ENCODE peak calls at places on chromosomes 2 and 18, in seven cellular contexts. One of them, this sample, is unnamed.

GRCh38 chr2:46042207-46042637 is 255.0 kb upstream of the EPAS1 start:
- DNase-seq in cardiac muscle cell: no peak
- DNase-seq in A549: peak; percentile 43
- DNase-seq in GM23248: no peak
- DNase-seq in GM23338: peak; percentile 23
- DNase-seq in fibroblast of lung: no peak
- DNase-seq in gastrocnemius medialis: no peak
- DNase-seq in this sample: no peak

GRCh38 chr2:226411727-226412360 is 387.8 kb downstream of the IRS1 start:
- DNase-seq in cardiac muscle cell: no peak
- DNase-seq in A549: peak; percentile 93
- DNase-seq in GM23248: peak; percentile 42
- DNase-seq in GM23338: no peak
- DNase-seq in fibroblast of lung: peak; percentile 24
- DNase-seq in gastrocnemius medialis: no peak
- DNase-seq in this sample: no peak

GRCh38 chr2:45734952-45735351 is 83.5 kb downstream of the PRKCE start:
- DNase-seq in cardiac muscle cell: no peak
- DNase-seq in A549: no peak
- DNase-seq in GM23248: peak; percentile 23
- DNase-seq in GM23338: no peak
- DNase-seq in fibroblast of lung: no peak
- DNase-seq in gastrocnemius medialis: no peak
- DNase-seq in this sample: no peak

GRCh38 chr18:24426398-24427294 is at the start of gene IMPACT:
- DNase-seq in cardiac muscle cell: peak; percentile 92
- DNase-seq in A549: peak; percentile 82
- DNase-seq in GM23248: peak; percentile 91
- DNase-seq in GM23338: peak; percentile 97
- DNase-seq in fibroblast of lung: peak; percentile 80
- DNase-seq in gastrocnemius medialis: peak; percentile 64
- DNase-seq in this sample: peak; percentile 86

GRCh38 chr2:73249636-73250035 is 15.5 kb downstream of the CCT7 start:
- DNase-seq in cardiac muscle cell: no peak
- DNase-seq in A549: no peak
- DNase-seq in GM23248: no peak
- DNase-seq in GM23338: no peak
- DNase-seq in fibroblast of lung: no peak
- DNase-seq in gastrocnemius medialis: no peak
- DNase-seq in this sample: no peak

GRCh38 chr2:74849228-74849892 is 15.4 kb downstream of the HK2 start:
- DNase-seq in cardiac muscle cell: peak; percentile 78
- DNase-seq in A549: no peak
- DNase-seq in GM23248: peak; percentile 19
- DNase-seq in GM23338: peak; percentile 77
- DNase-seq in fibroblast of lung: no peak
- DNase-seq in gastrocnemius medialis: peak; percentile 58
- DNase-seq in this sample: peak; percentile 39

GRCh38 chr2:77087987-77088414 is 434.2 kb downstream of the LRRTM4 start:
- DNase-seq in cardiac muscle cell: no peak
- DNase-seq in A549: no peak
- DNase-seq in GM23248: no peak
- DNase-seq in GM23338: peak; percentile 55
- DNase-seq in fibroblast of lung: no peak
- DNase-seq in gastrocnemius medialis: no peak
- DNase-seq in this sample: no peak

GRCh38 chr2:197286805-197287595 is 23.6 kb downstream of the ANKRD44 start:
- DNase-seq in cardiac muscle cell: peak; percentile 92
- DNase-seq in A549: peak; percentile 90
- DNase-seq in GM23248: peak; percentile 96
- DNase-seq in GM23338: no peak
- DNase-seq in fibroblast of lung: peak; percentile 92
- DNase-seq in gastrocnemius medialis: peak; percentile 23
- DNase-seq in this sample: peak; percentile 54

GRCh38 chr2:109013046-109013445 is 24.0 kb upstream of the EDAR start:
- DNase-seq in cardiac muscle cell: no peak
- DNase-seq in A549: no peak
- DNase-seq in GM23248: no peak
- DNase-seq in GM23338: no peak
- DNase-seq in fibroblast of lung: no peak
- DNase-seq in gastrocnemius medialis: no peak
- DNase-seq in this sample: no peak

GRCh38 chr18:61953161-61953560 is 60.4 kb upstream of the RNF152 start:
- DNase-seq in cardiac muscle cell: no peak
- DNase-seq in A549: no peak
- DNase-seq in GM23248: no peak
- DNase-seq in GM23338: no peak
- DNase-seq in fibroblast of lung: no peak
- DNase-seq in gastrocnemius medialis: no peak
- DNase-seq in this sample: no peak

GRCh38 chr2:17043173-17043572 is 377.5 kb upstream of the CYRIA start:
- DNase-seq in cardiac muscle cell: no peak
- DNase-seq in A549: no peak
- DNase-seq in GM23248: peak; percentile 59
- DNase-seq in GM23338: no peak
- DNase-seq in fibroblast of lung: peak; percentile 56
- DNase-seq in gastrocnemius medialis: no peak
- DNase-seq in this sample: no peak

GRCh38 chr18:36828157-36828629 is 609 bp downstream of the TPGS2 start:
- DNase-seq in cardiac muscle cell: peak; percentile 76
- DNase-seq in A549: peak; percentile 36
- DNase-seq in GM23248: peak; percentile 78
- DNase-seq in GM23338: peak; percentile 70
- DNase-seq in fibroblast of lung: peak; percentile 50
- DNase-seq in gastrocnemius medialis: peak; percentile 28
- DNase-seq in this sample: no peak

GRCh38 chr18:54679318-54680149 is 88.5 kb downstream of the DYNAP start:
- DNase-seq in cardiac muscle cell: peak; percentile 90
- DNase-seq in A549: peak; percentile 78
- DNase-seq in GM23248: peak; percentile 82
- DNase-seq in GM23338: peak; percentile 69
- DNase-seq in fibroblast of lung: peak; percentile 91
- DNase-seq in gastrocnemius medialis: no peak
- DNase-seq in this sample: no peak

GRCh38 chr18:51195602-51196115 is 1.8 kb downstream of the MEX3C start:
- DNase-seq in cardiac muscle cell: peak; percentile 45
- DNase-seq in A549: peak; percentile 54
- DNase-seq in GM23248: peak; percentile 64
- DNase-seq in GM23338: peak; percentile 94
- DNase-seq in fibroblast of lung: peak; percentile 41
- DNase-seq in gastrocnemius medialis: no peak
- DNase-seq in this sample: no peak

GRCh38 chr2:139825726-139826125 is 1045.5 kb upstream of the NXPH2 start:
- DNase-seq in cardiac muscle cell: no peak
- DNase-seq in A549: no peak
- DNase-seq in GM23248: no peak
- DNase-seq in GM23338: no peak
- DNase-seq in fibroblast of lung: no peak
- DNase-seq in gastrocnemius medialis: no peak
- DNase-seq in this sample: no peak

GRCh38 chr2:158923180-158923594 is 45.3 kb upstream of the TANC1 start:
- DNase-seq in cardiac muscle cell: peak; percentile 34
- DNase-seq in A549: no peak
- DNase-seq in GM23248: no peak
- DNase-seq in GM23338: peak; percentile 23
- DNase-seq in fibroblast of lung: no peak
- DNase-seq in gastrocnemius medialis: no peak
- DNase-seq in this sample: no peak

GRCh38 chr2:236170678-236171212 is 2.6 kb upstream of the GBX2 start:
- DNase-seq in cardiac muscle cell: no peak
- DNase-seq in A549: no peak
- DNase-seq in GM23248: no peak
- DNase-seq in GM23338: no peak
- DNase-seq in fibroblast of lung: no peak
- DNase-seq in gastrocnemius medialis: no peak
- DNase-seq in this sample: no peak

GRCh38 chr2:239387811-239388210 is 13.0 kb downstream of the HDAC4 start:
- DNase-seq in cardiac muscle cell: no peak
- DNase-seq in A549: no peak
- DNase-seq in GM23248: no peak
- DNase-seq in GM23338: no peak
- DNase-seq in fibroblast of lung: no peak
- DNase-seq in gastrocnemius medialis: no peak
- DNase-seq in this sample: peak; percentile 6

GRCh38 chr2:239388236-239389151 is 12.3 kb downstream of the HDAC4 start:
- DNase-seq in cardiac muscle cell: no peak
- DNase-seq in A549: no peak
- DNase-seq in GM23248: no peak
- DNase-seq in GM23338: no peak
- DNase-seq in fibroblast of lung: no peak
- DNase-seq in gastrocnemius medialis: no peak
- DNase-seq in this sample: no peak

GRCh38 chr2:239385096-239386000 is 15.5 kb downstream of the HDAC4 start:
- DNase-seq in cardiac muscle cell: no peak
- DNase-seq in A549: no peak
- DNase-seq in GM23248: no peak
- DNase-seq in GM23338: no peak
- DNase-seq in fibroblast of lung: no peak
- DNase-seq in gastrocnemius medialis: no peak
- DNase-seq in this sample: no peak

GRCh38 chr2:239386001-239386670 is 14.7 kb downstream of the HDAC4 start:
- DNase-seq in cardiac muscle cell: no peak
- DNase-seq in A549: no peak
- DNase-seq in GM23248: no peak
- DNase-seq in GM23338: no peak
- DNase-seq in fibroblast of lung: no peak
- DNase-seq in gastrocnemius medialis: no peak
- DNase-seq in this sample: no peak

DNA sequence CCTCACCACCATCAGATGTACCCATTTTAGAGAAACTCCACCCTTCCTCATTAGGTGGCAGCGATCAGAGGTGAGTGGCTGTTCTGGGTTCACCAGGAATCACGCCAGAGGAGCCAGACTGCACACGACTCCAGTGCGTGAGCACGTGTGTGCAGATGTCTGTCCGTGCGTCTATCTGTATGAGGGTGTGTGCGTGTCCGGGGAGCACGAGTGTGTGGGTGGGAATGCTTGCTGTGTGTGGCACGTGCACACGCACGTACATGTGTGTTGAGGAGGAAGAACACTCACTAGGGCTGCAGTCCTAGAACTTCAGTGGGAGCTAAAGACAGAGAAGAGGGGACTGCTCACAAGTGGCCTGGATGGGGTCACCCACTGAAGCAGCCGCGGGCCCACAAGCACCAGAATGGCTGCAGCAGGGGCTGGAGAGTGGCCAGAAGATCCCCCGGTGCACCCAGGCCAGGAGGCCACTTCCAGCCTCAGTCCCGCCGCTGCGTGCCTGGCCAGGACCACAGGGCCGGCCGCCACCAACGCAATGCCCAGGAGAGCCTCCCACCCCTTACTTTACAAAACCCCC is 13.9 kb downstream of the HDAC4 start:
- DNase-seq in cardiac muscle cell: no peak
- DNase-seq in A549: no peak
- DNase-seq in GM23248: no peak
- DNase-seq in GM23338: no peak
- DNase-seq in fibroblast of lung: no peak
- DNase-seq in gastrocnemius medialis: no peak
- DNase-seq in this sample: peak; percentile 23
- H3K4me1 ChIP-seq in cardiac muscle cell: peaks cover 11% of the 10 kb centered on the region
- H3K4me1 ChIP-seq in A549: no peaks in the 10 kb centered on the region
- H3K4me1 ChIP-seq in GM23248: no peaks in the 10 kb centered on the region
- H3K4me1 ChIP-seq in GM23338: peaks cover 13% of the 10 kb centered on the region
- H3K4me1 ChIP-seq in fibroblast of lung: no peaks in the 10 kb centered on the region
- H3K4me1 ChIP-seq in gastrocnemius medialis: no peaks in the 10 kb centered on the region
- H3K4me1 ChIP-seq in this sample: peaks cover 6% of the 10 kb centered on the region

GRCh38 chr2:112867701-112868631 is 31.4 kb upstream of the IL1B start:
- DNase-seq in cardiac muscle cell: no peak
- DNase-seq in A549: no peak
- DNase-seq in GM23248: peak; percentile 20
- DNase-seq in GM23338: no peak
- DNase-seq in fibroblast of lung: no peak
- DNase-seq in gastrocnemius medialis: no peak
- DNase-seq in this sample: no peak
- H3K27ac ChIP-seq in cardiac muscle cell: no peak overlapping the region
- H3K27ac ChIP-seq in A549: no peak overlapping the region
- H3K27ac ChIP-seq in GM23248: no peak overlapping the region
- H3K27ac ChIP-seq in GM23338: no peak overlapping the region
- H3K27ac ChIP-seq in fibroblast of lung: no peak overlapping the region
- H3K27ac ChIP-seq in gastrocnemius medialis: no peak overlapping the region
- H3K27ac ChIP-seq in this sample: no peak overlapping the region

GRCh38 chr2:26769501-26769850 is 5.4 kb downstream of the SLC35F6 start:
- DNase-seq in cardiac muscle cell: no peak
- DNase-seq in A549: no peak
- DNase-seq in GM23248: no peak
- DNase-seq in GM23338: no peak
- DNase-seq in fibroblast of lung: no peak
- DNase-seq in gastrocnemius medialis: no peak
- DNase-seq in this sample: no peak

GRCh38 chr2:26768759-26769500 is 4.8 kb downstream of the SLC35F6 start:
- DNase-seq in cardiac muscle cell: peak; percentile 71
- DNase-seq in A549: peak; percentile 69
- DNase-seq in GM23248: peak; percentile 88
- DNase-seq in GM23338: no peak
- DNase-seq in fibroblast of lung: peak; percentile 56
- DNase-seq in gastrocnemius medialis: peak; percentile 84
- DNase-seq in this sample: peak; percentile 79

GRCh38 chr2:26765475-26766200 is 1.6 kb downstream of the SLC35F6 start:
- DNase-seq in cardiac muscle cell: no peak
- DNase-seq in A549: no peak
- DNase-seq in GM23248: no peak
- DNase-seq in GM23338: no peak
- DNase-seq in fibroblast of lung: no peak
- DNase-seq in gastrocnemius medialis: no peak
- DNase-seq in this sample: no peak

GRCh38 chr2:26767129-26767528 is 3.0 kb downstream of the SLC35F6 start:
- DNase-seq in cardiac muscle cell: no peak
- DNase-seq in A549: no peak
- DNase-seq in GM23248: no peak
- DNase-seq in GM23338: no peak
- DNase-seq in fibroblast of lung: no peak
- DNase-seq in gastrocnemius medialis: no peak
- DNase-seq in this sample: no peak

DNA sequence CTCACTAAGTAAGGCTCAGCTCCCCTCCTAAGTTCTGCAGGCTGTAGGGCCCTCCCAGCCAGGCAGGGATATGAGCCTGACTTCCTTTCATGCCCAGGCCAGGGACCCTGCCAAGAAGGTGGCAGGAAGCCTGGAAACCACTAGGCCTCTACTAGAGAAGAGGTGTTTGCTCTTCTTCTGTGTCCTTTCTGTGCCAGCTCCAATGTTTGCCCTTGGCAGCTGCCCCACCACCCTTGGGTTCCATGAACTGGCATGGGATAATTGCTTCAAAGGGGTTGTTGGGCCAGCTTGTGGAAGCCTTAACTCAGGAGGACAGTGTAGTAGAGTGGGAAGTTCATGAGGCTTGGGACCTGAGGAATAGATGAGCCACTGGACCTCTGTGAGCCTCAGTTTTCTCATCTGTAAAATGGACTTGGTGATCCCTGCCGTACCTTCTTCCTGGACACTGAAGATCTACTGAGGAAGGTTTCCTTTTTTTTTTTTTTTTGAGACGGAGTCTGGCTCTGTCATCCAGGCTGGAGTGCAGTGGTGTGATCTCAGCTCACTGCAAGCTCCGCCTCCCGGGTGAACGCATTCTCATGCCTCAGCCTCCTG is 3.9 kb downstream of the SLC35F6 start:
- DNase-seq in cardiac muscle cell: no peak
- DNase-seq in A549: no peak
- DNase-seq in GM23248: no peak
- DNase-seq in GM23338: no peak
- DNase-seq in fibroblast of lung: no peak
- DNase-seq in gastrocnemius medialis: no peak
- DNase-seq in this sample: no peak
- H3K4me1 ChIP-seq in cardiac muscle cell: peaks cover 4% of the 10 kb centered on the region
- H3K4me1 ChIP-seq in A549: peaks cover 88% of the 10 kb centered on the region
- H3K4me1 ChIP-seq in GM23248: peaks cover 42% of the 10 kb centered on the region
- H3K4me1 ChIP-seq in GM23338: no peaks in the 10 kb centered on the region
- H3K4me1 ChIP-seq in fibroblast of lung: peaks cover 25% of the 10 kb centered on the region
- H3K4me1 ChIP-seq in gastrocnemius medialis: peaks cover 52% of the 10 kb centered on the region
- H3K4me1 ChIP-seq in this sample: peaks cover 72% of the 10 kb centered on the region

GRCh38 chr2:69810550-69810949 is 18.9 kb upstream of the GMCL1 start:
- DNase-seq in cardiac muscle cell: no peak
- DNase-seq in A549: no peak
- DNase-seq in GM23248: no peak
- DNase-seq in GM23338: no peak
- DNase-seq in fibroblast of lung: no peak
- DNase-seq in gastrocnemius medialis: no peak
- DNase-seq in this sample: no peak
- H3K27ac ChIP-seq in cardiac muscle cell: no peak overlapping the region
- H3K27ac ChIP-seq in A549: no peak overlapping the region
- H3K27ac ChIP-seq in GM23248: no peak overlapping the region
- H3K27ac ChIP-seq in GM23338: peak overlapping the region; percentile 26
- H3K27ac ChIP-seq in fibroblast of lung: no peak overlapping the region
- H3K27ac ChIP-seq in gastrocnemius medialis: no peak overlapping the region
- H3K27ac ChIP-seq in this sample: no peak overlapping the region

This sample was measured in heart left ventricle.